ENCODE peak calls at places on chromosomes 3 and 15, in eight cellular contexts. I, Y, V, T, P, D, G and Z are unnamed samples.

GRCh38 chr15:62928242-62928995 is 114.1 kb upstream of the TPM1 start:
- DNase-seq in G (no peak), T (no peak), I (no peak), P (peak), Y (no peak), D (no peak), V (peak), Z (no peak)

GRCh38 chr15:81294501-81294850 is 29.5 kb downstream of the STARD5 start:
- DNase-seq in G (no peak), P (no peak), D (no peak), Y (no peak), T (no peak), I (no peak), V (no peak), Z (no peak)

GRCh38 chr3:63936929-63937328 is 24.7 kb upstream of the SCAANT1 start:
- DNase-seq in G (no peak), D (no peak), Y (no peak), T (no peak), I (no peak), P (no peak), V (no peak), Z (no peak)

GRCh38 chr15:64740361-64741170 is 34.8 kb downstream of the RBPMS2 start:
- DNase-seq in G (peak), P (no peak), T (no peak), I (no peak), Y (peak), D (peak), V (no peak), Z (peak)

GRCh38 chr3:159854500-159855124 is 134.0 kb upstream of the IL12A start:
- DNase-seq in P (peak), I (no peak), T (no peak), D (no peak), Y (no peak), G (no peak), V (peak), Z (no peak)

GRCh38 chr3:43910750-43911149 is 220.0 kb downstream of the ABHD5 start:
- DNase-seq in P (no peak), G (no peak), T (no peak), D (no peak), V (no peak), Y (no peak), I (no peak), Z (no peak)

GRCh38 chr3:191268737-191269136 is 60.5 kb upstream of the CCDC50 start:
- DNase-seq in I (no peak), Y (no peak), V (no peak), T (no peak), D (no peak), P (no peak), G (no peak), Z (no peak)

GRCh38 chr15:55858661-55859060 is 115.7 kb upstream of the PRTG start:
- DNase-seq in D (no peak), P (no peak), Y (no peak), T (no peak), G (no peak), I (no peak), V (no peak), Z (no peak)

GRCh38 chr3:4162132-4162531 is 141.0 kb upstream of the SETMAR start:
- DNase-seq in P (no peak), V (no peak), G (no peak), D (no peak), I (no peak), Y (no peak), T (no peak), Z (no peak)

GRCh38 chr3:161070252-161070930 is 34.8 kb downstream of the B3GALNT1 start:
- DNase-seq in G (no peak), P (no peak), I (no peak), V (no peak), Y (no peak), D (no peak), T (peak), Z (no peak)

GRCh38 chr15:50685191-50685975 is 1.2 kb downstream of the TRPM7 start:
- DNase-seq in T (no peak), I (no peak), D (no peak), V (no peak), Y (no peak), G (no peak), P (no peak), Z (peak)

GRCh38 chr3:14565791-14566588 is 25.8 kb upstream of the GRIP2 start:
- DNase-seq in P (no peak), I (no peak), Y (peak), T (no peak), G (no peak), D (no peak), V (peak), Z (no peak)